ENCODE peak calls at places on chromosomes 6 and 20, in seven cellular contexts. E is breast epithelium, M is heart right ventricle, F is foreskin fibroblast, X is adrenal gland, V is GM06990, W is dorsolateral prefrontal cortex. U is an unnamed sample.

GRCh38 chr6:33651403-33651802 is 30.3 kb downstream of the ITPR3 start:
- DNase-seq in F (no peak), M (no peak), W (no peak), X (no peak), E (no peak), V (no peak), U (no peak)

GRCh38 chr6:158642097-158642601 is 2.4 kb downstream of the DYNLT1 start:
- DNase-seq in X (peak), V (no peak), F (peak), M (no peak), W (no peak), E (no peak), U (no peak)

GRCh38 chr20:37417857-37418501 is 72.0 kb downstream of the SRC start:
- DNase-seq in W (no peak), M (no peak), E (no peak), X (no peak), V (no peak), F (peak), U (no peak)

GRCh38 chr6:37187321-37188022 is 17.5 kb downstream of the PIM1 start:
- DNase-seq in E (no peak), X (no peak), V (no peak), M (no peak), F (peak), W (no peak), U (no peak)

GRCh38 chr6:158061709-158062461 is 80.2 kb downstream of the SYNJ2 start:
- DNase-seq in X (no peak), E (no peak), V (no peak), M (no peak), W (no peak), F (no peak), U (no peak)

GRCh38 chr6:138814179-138814834 is 18.4 kb downstream of the ECT2L start:
- DNase-seq in F (no peak), M (no peak), W (no peak), E (no peak), X (no peak), V (no peak), U (no peak)

GRCh38 chr6:29553268-29554057 is 6.1 kb downstream of the UBD start:
- DNase-seq in M (peak), F (peak), V (peak), E (no peak), X (peak), W (peak), U (peak)

GRCh38 chr6:168303982-168304751 is 15.4 kb downstream of the DACT2 start:
- DNase-seq in E (no peak), M (no peak), F (no peak), V (no peak), X (no peak), W (no peak), U (no peak)

GRCh38 chr6:130955755-130956154 is 107.3 kb downstream of the EPB41L2 start:
- DNase-seq in W (no peak), X (no peak), F (no peak), M (no peak), V (no peak), E (no peak), U (no peak)

DNA sequence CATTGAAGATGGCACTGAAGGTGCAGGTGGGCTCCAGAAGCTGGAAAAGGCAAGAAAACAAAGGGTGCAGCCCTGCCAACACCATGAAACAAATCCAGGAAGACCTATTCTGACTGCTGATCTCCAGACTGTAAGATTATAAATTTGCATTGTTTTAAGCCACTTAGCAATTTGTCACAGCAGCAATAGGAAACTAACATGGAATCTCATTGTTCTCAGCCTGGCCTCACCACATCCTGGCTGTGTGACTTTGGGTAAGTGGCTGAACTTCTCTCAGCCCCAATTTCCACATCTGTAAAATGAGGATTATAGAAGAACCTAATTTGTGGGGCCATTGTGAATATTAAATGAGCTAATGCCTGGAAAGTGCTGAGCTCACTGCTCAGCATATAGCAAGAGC is 160.4 kb upstream of the MAFB start:
- DNase-seq in X (no peak), W (no peak), M (no peak), E (no peak), V (no peak), F (no peak), U (no peak)
- TF ChIP-seq CTCF in X (no peak), W (no peak), M (no peak), E (no peak), V (no peak), F (no peak), U (no peak)

GRCh38 chr6:50815436-50816114 is 3.1 kb upstream of the TFAP2B start:
- DNase-seq in M (no peak), X (no peak), E (no peak), F (peak), V (no peak), W (no peak), U (no peak)
- TF ChIP-seq CTCF in M (no peak), X (no peak), E (peak), F (peak), V (peak), W (no peak), U (peak)

GRCh38 chr20:57525328-57526053 is 551 bp upstream of the CTCFL start:
- DNase-seq in X (no peak), V (no peak), E (no peak), M (no peak), W (no peak), F (no peak), U (no peak)

GRCh38 chr20:57524511-57525176 is at the start of gene CTCFL:
- DNase-seq in X (no peak), F (no peak), E (no peak), V (no peak), M (no peak), W (no peak), U (no peak)

GRCh38 chr20:57527728-57528127 is 2.8 kb upstream of the CTCFL start:
- DNase-seq in M (no peak), V (no peak), E (no peak), F (no peak), W (no peak), X (no peak), U (no peak)

GRCh38 chr20:57526885-57527566 is 2.1 kb upstream of the CTCFL start:
- DNase-seq in F (no peak), W (no peak), M (no peak), X (no peak), V (no peak), E (no peak), U (no peak)

DNA sequence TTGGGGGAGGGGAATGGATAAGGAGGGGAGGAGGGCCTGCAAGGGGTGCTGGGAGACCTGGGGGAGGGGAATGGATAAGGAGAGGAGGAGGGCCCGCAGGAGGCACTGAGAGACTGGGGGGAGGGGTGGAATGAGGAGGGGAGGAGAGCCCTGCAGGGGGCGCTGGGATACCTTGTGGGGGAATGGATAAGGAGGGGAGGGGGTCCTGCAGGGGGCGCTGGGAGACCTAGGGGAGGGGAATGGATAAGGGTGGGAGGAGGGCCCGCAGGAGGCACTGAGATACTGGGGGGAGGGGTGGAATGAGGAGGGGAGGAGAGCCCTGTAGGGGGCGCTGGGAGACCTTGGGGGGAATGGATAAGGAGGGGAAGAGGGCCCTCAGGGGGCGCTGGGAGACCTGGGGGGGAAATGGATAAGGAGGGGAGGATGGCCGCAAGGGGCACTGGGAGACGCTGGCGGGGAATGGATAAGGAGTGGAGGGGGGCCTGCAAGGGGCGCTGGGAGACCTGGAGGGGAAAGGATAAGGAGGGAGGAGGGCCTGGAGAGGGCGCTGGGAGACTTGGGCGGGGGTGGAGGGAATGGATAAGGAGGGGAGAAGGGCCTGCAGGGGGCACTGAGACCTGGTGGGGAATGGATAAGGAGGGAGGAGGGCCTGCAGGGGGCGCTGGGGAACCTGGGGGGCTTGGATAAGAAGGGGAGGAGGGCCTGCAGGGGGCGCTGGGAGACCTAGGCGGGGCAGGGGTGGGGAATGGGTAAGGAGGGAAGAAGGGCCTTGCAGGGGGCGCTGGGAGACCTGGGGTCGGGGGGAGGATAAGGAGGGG is 1.3 kb upstream of the CTCFL start:
- DNase-seq in W (no peak), E (no peak), X (no peak), V (no peak), F (no peak), M (no peak), U (no peak)
- TF ChIP-seq CTCF in W (no peak), E (no peak), X (no peak), V (peak), F (no peak), M (no peak), U (peak)

GRCh38 chr20:17884318-17885003 is 84.1 kb downstream of the SNX5 start:
- DNase-seq in X (no peak), F (no peak), E (no peak), V (no peak), M (no peak), W (no peak), U (no peak)
- TF ChIP-seq CTCF in X (no peak), F (no peak), E (no peak), V (no peak), M (no peak), W (no peak), U (no peak)

GRCh38 chr20:1392693-1393506 is at the start of gene FKBP1A:
- DNase-seq in V (peak), X (peak), F (peak), M (peak), W (peak), E (peak), U (peak)
- TF ChIP-seq CTCF in V (no peak), X (peak), F (no peak), M (peak), W (peak), E (no peak), U (peak)

DNA sequence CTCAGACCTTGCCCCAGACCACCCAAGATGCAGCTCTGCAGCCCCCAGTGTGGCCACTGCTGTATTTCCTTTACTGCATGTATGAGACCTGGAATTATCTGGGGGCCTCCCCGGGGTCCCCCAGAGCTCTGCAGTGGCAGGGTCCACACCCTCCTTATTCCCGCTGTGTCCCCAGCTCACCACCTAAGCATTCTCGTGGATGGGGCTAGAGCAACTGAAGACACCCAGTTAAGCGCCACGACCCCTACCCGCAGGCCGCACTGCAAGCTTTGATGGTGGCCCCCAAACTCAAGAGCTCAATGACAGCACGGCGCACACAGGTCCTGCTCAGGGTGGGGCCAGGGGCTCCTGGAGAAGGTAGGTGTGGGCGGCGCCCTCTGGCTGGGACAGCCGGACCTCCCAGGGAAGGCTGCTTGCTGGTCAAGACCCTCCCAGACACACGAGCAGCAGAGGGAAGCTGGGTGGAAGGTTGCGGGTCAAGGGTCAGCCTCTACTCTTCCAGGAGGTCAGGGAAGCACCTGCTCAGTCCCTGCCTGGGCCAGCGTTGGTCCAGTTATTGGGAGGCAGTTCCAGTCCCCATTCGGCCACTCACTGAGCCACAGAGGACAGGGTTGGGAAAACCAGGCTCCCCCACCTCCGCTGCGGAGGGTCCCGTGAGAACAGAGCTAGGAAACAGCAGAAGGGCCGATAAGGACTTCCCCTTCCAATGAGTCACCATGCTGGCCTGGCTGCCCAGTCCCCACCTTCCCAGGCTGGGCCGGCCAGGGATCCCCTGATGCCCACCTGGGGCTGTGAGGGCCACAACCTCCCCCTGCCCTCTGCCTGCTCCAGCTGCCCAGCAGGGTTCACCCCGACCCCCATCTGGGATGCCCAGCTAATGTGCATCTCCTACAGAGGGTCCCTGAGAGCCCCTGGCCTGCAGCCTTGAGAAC is 2.9 kb downstream of the LAMA5 start:
- DNase-seq in X (peak), F (no peak), E (no peak), W (no peak), V (no peak), M (peak), U (no peak)
- TF ChIP-seq CTCF in X (no peak), F (no peak), E (no peak), W (no peak), V (no peak), M (no peak), U (no peak)

GRCh38 chr20:46640044-46640443 is 11.2 kb downstream of the SLC13A3 start:
- DNase-seq in M (no peak), V (no peak), E (no peak), W (no peak), F (no peak), X (no peak), U (no peak)

GRCh38 chr20:46641424-46641823 is 9.8 kb downstream of the SLC13A3 start:
- DNase-seq in W (no peak), E (no peak), F (no peak), M (no peak), V (no peak), X (no peak), U (no peak)

GRCh38 chr20:46639587-46639986 is 11.7 kb downstream of the SLC13A3 start:
- DNase-seq in W (no peak), V (no peak), E (no peak), X (no peak), F (no peak), M (no peak), U (no peak)

GRCh38 chr20:46642265-46642942 is 8.9 kb downstream of the SLC13A3 start:
- DNase-seq in E (no peak), X (peak), W (no peak), V (no peak), F (no peak), M (no peak), U (no peak)

DNA sequence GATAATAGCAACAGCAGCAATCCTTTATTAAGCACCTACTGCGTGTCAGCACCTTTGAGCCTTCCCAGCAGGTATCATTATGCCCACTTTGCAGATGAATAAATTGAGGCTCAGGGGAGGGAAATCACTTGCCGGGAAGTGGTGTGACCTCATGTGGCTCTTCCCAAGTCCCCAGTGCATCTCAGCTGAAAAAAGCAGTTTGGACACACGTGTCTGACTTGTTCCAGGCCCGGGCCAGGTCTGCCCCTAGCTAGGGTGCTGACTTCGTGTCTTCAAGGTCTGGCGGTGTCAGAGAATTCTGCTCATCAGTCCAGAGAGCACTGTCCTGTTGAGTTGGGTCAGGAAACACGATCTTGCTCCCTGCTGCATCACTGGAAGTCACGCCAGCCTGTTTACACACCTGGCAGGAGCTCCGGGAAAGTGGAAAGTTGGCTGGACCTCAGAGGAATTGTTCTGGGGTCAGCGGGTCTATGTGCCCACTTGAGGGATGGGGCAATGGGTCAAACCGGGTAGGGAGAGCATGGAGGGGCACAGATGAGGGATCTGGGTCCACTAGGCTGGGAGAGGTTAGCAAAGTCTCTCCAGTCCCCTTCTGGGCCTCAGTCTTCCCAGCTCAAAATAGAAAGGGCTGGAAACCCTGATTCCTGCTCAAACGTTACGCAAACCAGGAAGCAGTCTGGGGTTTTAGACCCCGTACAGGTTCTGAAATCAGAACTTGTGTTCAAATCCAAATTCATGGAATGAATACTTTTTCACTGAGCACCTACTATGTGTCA is 10.5 kb downstream of the SLC13A3 start:
- DNase-seq in M (no peak), E (no peak), X (no peak), F (no peak), W (no peak), V (no peak), U (no peak)
- TF ChIP-seq CTCF in M (no peak), E (no peak), X (no peak), F (no peak), W (no peak), V (no peak), U (no peak)

GRCh38 chr20:20711413-20711812 is 1.0 kb downstream of the RALGAPA2 start:
- DNase-seq in F (peak), W (no peak), V (no peak), E (no peak), M (no peak), X (no peak), U (peak)
- TF ChIP-seq CTCF in F (no peak), W (no peak), V (no peak), E (no peak), M (no peak), X (no peak), U (no peak)

GRCh38 chr6:12311106-12311505 is 20.9 kb downstream of the EDN1 start:
- DNase-seq in X (no peak), M (no peak), V (no peak), E (no peak), W (no peak), F (no peak), U (no peak)
- TF ChIP-seq CTCF in X (no peak), M (peak), V (no peak), E (no peak), W (no peak), F (no peak), U (no peak)

U was measured in GM13977.